ENCODE peak calls at places on chromosome 3, in seven cellular contexts. N is activated T-helper 1 cell treated with Interleukin-2 at 50 U/mL for 16 hours; P is anterior cingulate cortex; D is stimulated activated naive CD8-positive, alpha-beta T cell treated with anti-CD3 and anti-CD28 coated beads, Interleukin-15, amount 100 ng/mL, for 72 hours; R is activated CD8-positive, alpha-beta T cell treated with anti-CD3 and anti-CD28 coated beads for 36 hours; H is NCI-H1105; L is activated CD8-positive, alpha-beta memory T cell treated with anti-CD3 and anti-CD28 coated beads for 1 hour. C is an unnamed sample.

GRCh38 chr3:46998121-46998851 is 18.8 kb downstream of the NBEAL2 start:
- DNase-seq in N (peak), P (no peak), D (peak), R (peak), H (no peak), L (no peak), C (peak)

GRCh38 chr3:32002536-32003368 is 21.2 kb downstream of the ZNF860 start:
- DNase-seq in N (no peak), P (no peak), D (no peak), R (no peak), H (no peak), L (no peak), C (no peak)

GRCh38 chr3:13824521-13825316 is 55.2 kb downstream of the WNT7A start:
- DNase-seq in N (no peak), P (no peak), D (no peak), R (no peak), H (no peak), L (no peak), C (no peak)

GRCh38 chr3:37982351-37982750 is 8.2 kb upstream of the VILL start:
- DNase-seq in N (no peak), P (no peak), D (no peak), R (no peak), H (no peak), L (no peak), C (no peak)

GRCh38 chr3:27577504-27577903 is 93.3 kb upstream of the SLC4A7 start:
- DNase-seq in N (no peak), P (no peak), D (no peak), R (no peak), H (no peak), L (no peak), C (no peak)

GRCh38 chr3:192935441-192935840 is 17.8 kb upstream of the MB21D2 start:
- DNase-seq in N (no peak), P (no peak), D (no peak), R (no peak), H (no peak), L (no peak), C (no peak)

GRCh38 chr3:125120370-125121122 is 64.7 kb upstream of the HEG1 start:
- DNase-seq in N (no peak), P (peak), D (no peak), R (no peak), H (no peak), L (no peak), C (no peak)

GRCh38 chr3:197456271-197457091 is 99.3 kb downstream of the BDH1 start:
- DNase-seq in N (peak), P (no peak), D (peak), R (peak), H (no peak), L (no peak), C (no peak)

GRCh38 chr3:86563358-86563970 is 427.5 kb downstream of the VGLL3 start:
- DNase-seq in N (no peak), P (no peak), D (no peak), R (no peak), H (peak), L (no peak), C (peak)

C was measured in NCI-H1417.